ENCODE peak calls at places on chromosomes 3 and 15, in five cellular contexts. One of them, this sample, is unnamed.

GRCh38 chr3:129749692-129750091 is 143.2 kb upstream of the PLXND1 start:
- DNase-seq in A549: no peak
- DNase-seq in NB4: no peak
- DNase-seq in adrenal gland: no peak
- DNase-seq in activated CD8-positive, alpha-beta T cell treated with anti-CD3 and anti-CD28 coated beads for 36 hours: no peak
- DNase-seq in this sample: no peak

GRCh38 chr3:129021140-129021551 is 20.0 kb downstream of the EFCC1 start:
- DNase-seq in A549: no peak
- DNase-seq in NB4: no peak
- DNase-seq in adrenal gland: no peak
- DNase-seq in activated CD8-positive, alpha-beta T cell treated with anti-CD3 and anti-CD28 coated beads for 36 hours: no peak
- DNase-seq in this sample: no peak

GRCh38 chr15:73873889-73874511 is 636 bp downstream of the TBC1D21 start:
- DNase-seq in A549: peak; percentile 47
- DNase-seq in NB4: peak; percentile 61
- DNase-seq in adrenal gland: peak; percentile 40
- DNase-seq in activated CD8-positive, alpha-beta T cell treated with anti-CD3 and anti-CD28 coated beads for 36 hours: peak; percentile 55
- DNase-seq in this sample: peak; percentile 52

GRCh38 chr15:41925209-41925608 is 31.4 kb upstream of the SPTBN5 start:
- DNase-seq in A549: no peak
- DNase-seq in NB4: no peak
- DNase-seq in adrenal gland: no peak
- DNase-seq in activated CD8-positive, alpha-beta T cell treated with anti-CD3 and anti-CD28 coated beads for 36 hours: no peak
- DNase-seq in this sample: peak; percentile 40

GRCh38 chr3:138949002-138949418 is 2.0 kb downstream of the FOXL2NB start:
- DNase-seq in A549: no peak
- DNase-seq in NB4: no peak
- DNase-seq in adrenal gland: no peak
- DNase-seq in activated CD8-positive, alpha-beta T cell treated with anti-CD3 and anti-CD28 coated beads for 36 hours: no peak
- DNase-seq in this sample: no peak

GRCh38 chr3:55770077-55770476 is 283.0 kb upstream of the WNT5A start:
- DNase-seq in A549: peak; percentile 0
- DNase-seq in NB4: peak; percentile 2
- DNase-seq in adrenal gland: no peak
- DNase-seq in activated CD8-positive, alpha-beta T cell treated with anti-CD3 and anti-CD28 coated beads for 36 hours: no peak
- DNase-seq in this sample: no peak

GRCh38 chr3:18559323-18559972 is 134.3 kb upstream of the SATB1 start:
- DNase-seq in A549: peak; percentile 42
- DNase-seq in NB4: peak; percentile 53
- DNase-seq in adrenal gland: peak; percentile 29
- DNase-seq in activated CD8-positive, alpha-beta T cell treated with anti-CD3 and anti-CD28 coated beads for 36 hours: peak; percentile 32
- DNase-seq in this sample: no peak

GRCh38 chr15:34644061-34644460 is 60.6 kb upstream of the GOLGA8B start:
- DNase-seq in A549: peak; percentile 19
- DNase-seq in NB4: peak; percentile 12
- DNase-seq in adrenal gland: no peak
- DNase-seq in activated CD8-positive, alpha-beta T cell treated with anti-CD3 and anti-CD28 coated beads for 36 hours: no peak
- DNase-seq in this sample: no peak

GRCh38 chr15:63986185-63986680 is 60.1 kb downstream of the DAPK2 start:
- DNase-seq in A549: no peak
- DNase-seq in NB4: no peak
- DNase-seq in adrenal gland: no peak
- DNase-seq in activated CD8-positive, alpha-beta T cell treated with anti-CD3 and anti-CD28 coated beads for 36 hours: no peak
- DNase-seq in this sample: no peak

GRCh38 chr15:89140595-89140994 is 52.3 kb downstream of the ABHD2 start:
- DNase-seq in A549: no peak
- DNase-seq in NB4: peak; percentile 50
- DNase-seq in adrenal gland: no peak
- DNase-seq in activated CD8-positive, alpha-beta T cell treated with anti-CD3 and anti-CD28 coated beads for 36 hours: no peak
- DNase-seq in this sample: no peak

GRCh38 chr3:113441051-113441770 is at the start of gene CFAP44:
- DNase-seq in A549: no peak
- DNase-seq in NB4: no peak
- DNase-seq in adrenal gland: peak; percentile 82
- DNase-seq in activated CD8-positive, alpha-beta T cell treated with anti-CD3 and anti-CD28 coated beads for 36 hours: peak; percentile 62
- DNase-seq in this sample: peak; percentile 75

GRCh38 chr15:101481917-101482525 is 7.5 kb downstream of the PCSK6 start:
- DNase-seq in A549: no peak
- DNase-seq in NB4: no peak
- DNase-seq in adrenal gland: no peak
- DNase-seq in activated CD8-positive, alpha-beta T cell treated with anti-CD3 and anti-CD28 coated beads for 36 hours: no peak
- DNase-seq in this sample: no peak

GRCh38 chr3:53859178-53859577 is 12.8 kb downstream of the IL17RB start:
- DNase-seq in A549: no peak
- DNase-seq in NB4: no peak
- DNase-seq in adrenal gland: no peak
- DNase-seq in activated CD8-positive, alpha-beta T cell treated with anti-CD3 and anti-CD28 coated beads for 36 hours: no peak
- DNase-seq in this sample: no peak

GRCh38 chr3:40546811-40547210 is 22.1 kb downstream of the ZNF621 start:
- DNase-seq in A549: peak; percentile 7
- DNase-seq in NB4: peak; percentile 32
- DNase-seq in adrenal gland: peak; percentile 3
- DNase-seq in activated CD8-positive, alpha-beta T cell treated with anti-CD3 and anti-CD28 coated beads for 36 hours: no peak
- DNase-seq in this sample: no peak

GRCh38 chr3:114011059-114011797 is 45.1 kb downstream of the CCDC191 start:
- DNase-seq in A549: no peak
- DNase-seq in NB4: no peak
- DNase-seq in adrenal gland: no peak
- DNase-seq in activated CD8-positive, alpha-beta T cell treated with anti-CD3 and anti-CD28 coated beads for 36 hours: no peak
- DNase-seq in this sample: no peak

GRCh38 chr15:74391604-74392401 is 24.4 kb upstream of the CYP11A1 start:
- DNase-seq in A549: no peak
- DNase-seq in NB4: no peak
- DNase-seq in adrenal gland: no peak
- DNase-seq in activated CD8-positive, alpha-beta T cell treated with anti-CD3 and anti-CD28 coated beads for 36 hours: no peak
- DNase-seq in this sample: no peak

GRCh38 chr3:14391033-14391432 is 11.4 kb upstream of the SLC6A6 start:
- DNase-seq in A549: peak; percentile 70
- DNase-seq in NB4: peak; percentile 80
- DNase-seq in adrenal gland: peak; percentile 93
- DNase-seq in activated CD8-positive, alpha-beta T cell treated with anti-CD3 and anti-CD28 coated beads for 36 hours: no peak
- DNase-seq in this sample: peak; percentile 71

GRCh38 chr3:186930639-186931486 is 537 bp downstream of the ST6GAL1 start:
- DNase-seq in A549: peak; percentile 39
- DNase-seq in NB4: peak; percentile 88
- DNase-seq in adrenal gland: peak; percentile 41
- DNase-seq in activated CD8-positive, alpha-beta T cell treated with anti-CD3 and anti-CD28 coated beads for 36 hours: peak; percentile 73
- DNase-seq in this sample: peak; percentile 84

GRCh38 chr15:76996526-76997401 is 1.8 kb downstream of the PSTPIP1 start:
- DNase-seq in A549: no peak
- DNase-seq in NB4: peak; percentile 69
- DNase-seq in adrenal gland: no peak
- DNase-seq in activated CD8-positive, alpha-beta T cell treated with anti-CD3 and anti-CD28 coated beads for 36 hours: peak; percentile 82
- DNase-seq in this sample: peak; percentile 51

GRCh38 chr15:67945951-67946700 is 106.3 kb upstream of the RNU6-1 start:
- DNase-seq in A549: peak; percentile 89
- DNase-seq in NB4: peak; percentile 25
- DNase-seq in adrenal gland: no peak
- DNase-seq in activated CD8-positive, alpha-beta T cell treated with anti-CD3 and anti-CD28 coated beads for 36 hours: peak; percentile 24
- DNase-seq in this sample: no peak

GRCh38 chr3:163490119-163490518 is 1588.2 kb downstream of the SI start:
- DNase-seq in A549: peak; percentile 67
- DNase-seq in NB4: peak; percentile 61
- DNase-seq in adrenal gland: peak; percentile 45
- DNase-seq in activated CD8-positive, alpha-beta T cell treated with anti-CD3 and anti-CD28 coated beads for 36 hours: peak; percentile 45
- DNase-seq in this sample: no peak

GRCh38 chr3:132966374-132966773 is 71.8 kb upstream of the TMEM108 start:
- DNase-seq in A549: no peak
- DNase-seq in NB4: no peak
- DNase-seq in adrenal gland: no peak
- DNase-seq in activated CD8-positive, alpha-beta T cell treated with anti-CD3 and anti-CD28 coated beads for 36 hours: no peak
- DNase-seq in this sample: no peak

GRCh38 chr3:170717410-170718402 is 131.8 kb upstream of the SLC7A14 start:
- DNase-seq in A549: no peak
- DNase-seq in NB4: no peak
- DNase-seq in adrenal gland: peak; percentile 59
- DNase-seq in activated CD8-positive, alpha-beta T cell treated with anti-CD3 and anti-CD28 coated beads for 36 hours: no peak
- DNase-seq in this sample: no peak

GRCh38 chr3:128882709-128883108 is 3.3 kb downstream of the ACAD9 start:
- DNase-seq in A549: no peak
- DNase-seq in NB4: no peak
- DNase-seq in adrenal gland: no peak
- DNase-seq in activated CD8-positive, alpha-beta T cell treated with anti-CD3 and anti-CD28 coated beads for 36 hours: no peak
- DNase-seq in this sample: no peak

GRCh38 chr15:81754078-81754477 is 291.7 kb downstream of the MEX3B start:
- DNase-seq in A549: no peak
- DNase-seq in NB4: no peak
- DNase-seq in adrenal gland: no peak
- DNase-seq in activated CD8-positive, alpha-beta T cell treated with anti-CD3 and anti-CD28 coated beads for 36 hours: no peak
- DNase-seq in this sample: no peak

GRCh38 chr3:182725372-182726251 is 67.7 kb upstream of the ATP11B start:
- DNase-seq in A549: no peak
- DNase-seq in NB4: no peak
- DNase-seq in adrenal gland: no peak
- DNase-seq in activated CD8-positive, alpha-beta T cell treated with anti-CD3 and anti-CD28 coated beads for 36 hours: no peak
- DNase-seq in this sample: no peak

GRCh38 chr3:165895919-165896318 is 58.7 kb upstream of the BCHE start:
- DNase-seq in A549: peak; percentile 29
- DNase-seq in NB4: peak; percentile 45
- DNase-seq in adrenal gland: peak; percentile 11
- DNase-seq in activated CD8-positive, alpha-beta T cell treated with anti-CD3 and anti-CD28 coated beads for 36 hours: peak; percentile 40
- DNase-seq in this sample: no peak
- TF ChIP-seq CTCF in A549: peak; percentile 27
- TF ChIP-seq CTCF in NB4: peak; percentile 53
- TF ChIP-seq CTCF in adrenal gland: no peak
- TF ChIP-seq CTCF in activated CD8-positive, alpha-beta T cell treated with anti-CD3 and anti-CD28 coated beads for 36 hours: peak; percentile 16
- TF ChIP-seq CTCF in this sample: no peak

GRCh38 chr15:25437751-25438600 is 848 bp downstream of the UBE3A start:
- DNase-seq in A549: peak; percentile 42
- DNase-seq in NB4: peak; percentile 74
- DNase-seq in adrenal gland: peak; percentile 62
- DNase-seq in activated CD8-positive, alpha-beta T cell treated with anti-CD3 and anti-CD28 coated beads for 36 hours: peak; percentile 67
- DNase-seq in this sample: peak; percentile 76
- TF ChIP-seq CTCF in A549: no peak
- TF ChIP-seq CTCF in NB4: no peak
- TF ChIP-seq CTCF in adrenal gland: peak; percentile 27
- TF ChIP-seq CTCF in activated CD8-positive, alpha-beta T cell treated with anti-CD3 and anti-CD28 coated beads for 36 hours: peak; percentile 38
- TF ChIP-seq CTCF in this sample: peak; percentile 24

DNA sequence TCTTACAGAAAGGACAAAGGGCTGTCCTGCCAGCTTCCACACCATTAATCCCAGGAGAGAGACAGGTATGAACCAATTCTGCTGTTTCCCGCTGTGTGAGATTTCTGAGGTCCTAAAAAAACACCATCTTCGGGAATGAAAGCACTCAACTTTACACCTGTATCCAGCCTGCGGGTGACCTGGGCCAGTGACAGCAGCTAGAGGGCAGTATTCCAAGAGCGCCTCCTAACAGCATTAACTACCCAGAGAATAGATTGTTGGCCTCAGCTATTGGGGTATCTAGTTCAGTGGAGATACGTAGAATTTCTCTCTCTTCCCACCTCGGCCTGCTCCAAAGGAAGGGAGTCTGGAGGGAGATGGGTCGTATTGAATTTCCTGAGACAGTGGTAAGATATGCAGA is 55.1 kb downstream of the WDR76 start:
- DNase-seq in A549: no peak
- DNase-seq in NB4: no peak
- DNase-seq in adrenal gland: no peak
- DNase-seq in activated CD8-positive, alpha-beta T cell treated with anti-CD3 and anti-CD28 coated beads for 36 hours: no peak
- DNase-seq in this sample: no peak
- TF ChIP-seq CTCF in A549: peak; percentile 40
- TF ChIP-seq CTCF in NB4: peak; percentile 49
- TF ChIP-seq CTCF in adrenal gland: no peak
- TF ChIP-seq CTCF in activated CD8-positive, alpha-beta T cell treated with anti-CD3 and anti-CD28 coated beads for 36 hours: no peak
- TF ChIP-seq CTCF in this sample: no peak

GRCh38 chr3:45244356-45244755 is 18.3 kb upstream of the TMEM158 start:
- DNase-seq in A549: no peak
- DNase-seq in NB4: no peak
- DNase-seq in adrenal gland: no peak
- DNase-seq in activated CD8-positive, alpha-beta T cell treated with anti-CD3 and anti-CD28 coated beads for 36 hours: no peak
- DNase-seq in this sample: no peak
- TF ChIP-seq CTCF in A549: no peak
- TF ChIP-seq CTCF in NB4: no peak
- TF ChIP-seq CTCF in adrenal gland: no peak
- TF ChIP-seq CTCF in activated CD8-positive, alpha-beta T cell treated with anti-CD3 and anti-CD28 coated beads for 36 hours: no peak
- TF ChIP-seq CTCF in this sample: no peak

DNA sequence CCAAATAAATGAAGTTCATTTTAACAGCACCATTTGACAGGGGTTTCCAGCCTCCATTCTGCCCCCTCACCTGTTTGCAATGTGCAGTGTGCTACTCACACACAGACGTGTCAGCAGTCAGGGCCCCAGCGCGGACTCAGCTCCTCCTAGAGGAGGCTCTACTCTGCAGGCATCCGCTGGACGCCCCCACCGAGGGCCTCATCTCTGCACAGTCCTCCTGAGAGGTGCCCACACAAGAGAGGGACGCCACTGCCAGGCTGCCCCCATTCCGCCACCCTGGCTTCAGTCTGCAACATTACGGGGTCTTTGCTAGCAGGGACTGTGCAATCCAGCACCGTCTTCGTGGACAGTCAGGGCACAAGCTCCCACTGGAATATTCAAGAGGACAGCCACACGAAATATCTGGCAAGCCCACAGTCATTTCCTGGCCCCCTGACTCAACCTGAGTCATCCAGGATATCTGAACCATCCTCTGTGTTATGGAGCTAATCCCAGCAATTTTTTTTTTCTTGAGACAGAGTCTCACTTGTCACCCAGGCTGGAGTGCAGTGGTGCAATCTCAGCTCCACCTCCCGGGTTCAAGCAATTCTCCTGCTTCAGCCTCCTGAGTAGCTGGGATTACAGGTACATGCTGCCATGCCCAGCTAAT is 255.0 kb downstream of the OCA2 start:
- DNase-seq in A549: no peak
- DNase-seq in NB4: no peak
- DNase-seq in adrenal gland: no peak
- DNase-seq in activated CD8-positive, alpha-beta T cell treated with anti-CD3 and anti-CD28 coated beads for 36 hours: no peak
- DNase-seq in this sample: no peak
- TF ChIP-seq CTCF in A549: no peak
- TF ChIP-seq CTCF in NB4: no peak
- TF ChIP-seq CTCF in adrenal gland: no peak
- TF ChIP-seq CTCF in activated CD8-positive, alpha-beta T cell treated with anti-CD3 and anti-CD28 coated beads for 36 hours: no peak
- TF ChIP-seq CTCF in this sample: no peak

DNA sequence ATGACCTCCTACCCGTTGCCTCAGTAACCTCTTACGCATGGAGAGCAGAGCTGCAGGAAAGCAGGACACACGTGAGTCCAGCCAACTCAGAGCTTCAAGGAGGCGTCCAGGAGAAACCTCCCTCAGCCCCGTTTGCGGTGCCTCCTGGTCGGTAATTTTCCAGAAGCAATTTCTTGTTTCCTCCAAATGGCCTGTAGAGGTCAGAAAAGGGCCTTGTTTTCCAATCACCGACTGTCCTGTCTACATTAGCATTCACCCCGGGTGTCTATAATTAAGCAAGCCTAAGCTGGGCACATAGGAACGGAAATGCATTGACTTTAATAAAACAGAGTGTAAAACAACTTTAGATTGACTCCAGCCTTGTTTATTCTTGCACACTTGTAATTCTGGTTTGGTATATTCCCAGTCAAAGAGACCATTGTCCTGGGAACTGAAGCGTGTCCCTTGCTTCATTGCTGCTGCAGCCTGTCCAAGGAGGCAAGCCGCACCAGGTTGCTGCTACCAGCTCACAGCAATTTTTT is 836.2 kb downstream of the AGBL1 start:
- DNase-seq in A549: peak; percentile 58
- DNase-seq in NB4: peak; percentile 69
- DNase-seq in adrenal gland: peak; percentile 58
- DNase-seq in activated CD8-positive, alpha-beta T cell treated with anti-CD3 and anti-CD28 coated beads for 36 hours: no peak
- DNase-seq in this sample: no peak
- TF ChIP-seq CTCF in A549: peak; percentile 53
- TF ChIP-seq CTCF in NB4: peak; percentile 51
- TF ChIP-seq CTCF in adrenal gland: peak; percentile 59
- TF ChIP-seq CTCF in activated CD8-positive, alpha-beta T cell treated with anti-CD3 and anti-CD28 coated beads for 36 hours: no peak
- TF ChIP-seq CTCF in this sample: peak; percentile 32

GRCh38 chr15:59616390-59616789 is 4.8 kb downstream of the GCNT3 start:
- DNase-seq in A549: peak; percentile 34
- DNase-seq in NB4: no peak
- DNase-seq in adrenal gland: no peak
- DNase-seq in activated CD8-positive, alpha-beta T cell treated with anti-CD3 and anti-CD28 coated beads for 36 hours: no peak
- DNase-seq in this sample: no peak

GRCh38 chr15:59622289-59622688 is 10.7 kb downstream of the GCNT3 start:
- DNase-seq in A549: peak; percentile 86
- DNase-seq in NB4: peak; percentile 57
- DNase-seq in adrenal gland: peak; percentile 22
- DNase-seq in activated CD8-positive, alpha-beta T cell treated with anti-CD3 and anti-CD28 coated beads for 36 hours: peak; percentile 76
- DNase-seq in this sample: no peak
- TF ChIP-seq CTCF in A549: peak; percentile 74
- TF ChIP-seq CTCF in NB4: peak; percentile 58
- TF ChIP-seq CTCF in adrenal gland: no peak
- TF ChIP-seq CTCF in activated CD8-positive, alpha-beta T cell treated with anti-CD3 and anti-CD28 coated beads for 36 hours: peak; percentile 47
- TF ChIP-seq CTCF in this sample: no peak